ENCODE peak calls at places on chromosomes 4 and X, in eight cellular contexts. F, V, U, D, J, T, M and H are unnamed samples.

GRCh38 chrX:130909469-130910136 is 6.6 kb upstream of the ENOX2 start:
- DNase-seq in F (no peak), V (no peak), U (no peak), D (peak; percentile 5), J (no peak), T (peak; percentile 29), M (peak; percentile 29), H (no peak)

GRCh38 chr4:212438-213174 is 88.3 kb downstream of the ZNF718 start:
- DNase-seq in F (peak; percentile 89), V (no peak), U (no peak), D (peak; percentile 90), J (no peak), T (peak; percentile 91), M (peak; percentile 86), H (peak; percentile 85)

GRCh38 chrX:40109288-40110008 is 11.7 kb upstream of the BCOR start:
- DNase-seq in F (peak; percentile 44), V (peak; percentile 51), U (no peak), D (peak; percentile 53), J (no peak), T (peak; percentile 69), M (peak; percentile 39), H (no peak)

GRCh38 chr4:165088366-165088765 is 24.3 kb downstream of the TMEM192 start:
- DNase-seq in F (no peak), V (no peak), U (no peak), D (no peak), J (no peak), T (no peak), M (no peak), H (no peak)

GRCh38 chrX:48531359-48531954 is 8.1 kb upstream of the TBC1D25 start:
- DNase-seq in F (no peak), V (no peak), U (no peak), D (peak; percentile 91), J (peak; percentile 54), T (peak; percentile 69), M (peak; percentile 71), H (no peak)

GRCh38 chr4:122622400-122622799 is 1.5 kb upstream of the IL21 start:
- DNase-seq in F (no peak), V (no peak), U (no peak), D (no peak), J (no peak), T (no peak), M (no peak), H (no peak)

GRCh38 chr4:165631208-165631894 is 241.7 kb upstream of the TLL1 start:
- DNase-seq in F (no peak), V (peak; percentile 58), U (no peak), D (peak; percentile 68), J (peak; percentile 51), T (no peak), M (peak; percentile 2), H (no peak)

GRCh38 chr4:147640331-147640730 is 23.1 kb downstream of the TMEM184C start:
- DNase-seq in F (no peak), V (no peak), U (no peak), D (peak; percentile 13), J (no peak), T (peak; percentile 78), M (peak; percentile 74), H (no peak)

GRCh38 chr4:107035711-107036601 is at the start of gene DKK2:
- DNase-seq in F (peak; percentile 24), V (no peak), U (peak; percentile 0), D (peak; percentile 44), J (no peak), T (peak; percentile 36), M (peak; percentile 23), H (peak; percentile 37)

GRCh38 chrX:109384569-109385174 is 97.2 kb downstream of the GUCY2F start:
- DNase-seq in F (peak; percentile 54), V (no peak), U (no peak), D (peak; percentile 37), J (no peak), T (peak; percentile 54), M (peak; percentile 2), H (no peak)